ENCODE peak calls at places on chromosomes 11 and 22, in ten cellular contexts. One of them, this sample, is unnamed. For H3K36me3, the result is how much of the 10 kb centered on the place peaks cover.

GRCh38 chr11:2346586-2347335 is 30.3 kb upstream of the CD81 start:
- DNase-seq in sigmoid colon: no peak
- DNase-seq in pancreas: no peak
- DNase-seq in endodermal cell: no peak
- DNase-seq in body of pancreas: no peak
- DNase-seq in tibial artery: no peak
- DNase-seq in left ventricle myocardium inferior: no peak
- DNase-seq in left lung: no peak
- DNase-seq in endothelial cell of umbilical vein: no peak
- DNase-seq in mammary epithelial cell: no peak
- DNase-seq in this sample: no peak

GRCh38 chr11:88538088-88538487 is 200.6 kb upstream of the CTSC start:
- DNase-seq in sigmoid colon: no peak
- DNase-seq in pancreas: no peak
- DNase-seq in endodermal cell: no peak
- DNase-seq in body of pancreas: no peak
- DNase-seq in tibial artery: no peak
- DNase-seq in left ventricle myocardium inferior: no peak
- DNase-seq in left lung: no peak
- DNase-seq in endothelial cell of umbilical vein: peak
- DNase-seq in mammary epithelial cell: peak
- DNase-seq in this sample: no peak

GRCh38 chr11:13210424-13210823 is 67.2 kb upstream of the BMAL1 start:
- DNase-seq in sigmoid colon: peak
- DNase-seq in pancreas: peak
- DNase-seq in endodermal cell: peak
- DNase-seq in body of pancreas: peak
- DNase-seq in tibial artery: peak
- DNase-seq in left ventricle myocardium inferior: peak
- DNase-seq in left lung: peak
- DNase-seq in endothelial cell of umbilical vein: peak
- DNase-seq in mammary epithelial cell: peak
- DNase-seq in this sample: no peak

GRCh38 chr22:50027639-50028537 is 15.3 kb upstream of the IL17REL start:
- DNase-seq in sigmoid colon: peak
- DNase-seq in pancreas: no peak
- DNase-seq in endodermal cell: no peak
- DNase-seq in body of pancreas: no peak
- DNase-seq in tibial artery: peak
- DNase-seq in left ventricle myocardium inferior: no peak
- DNase-seq in left lung: no peak
- DNase-seq in endothelial cell of umbilical vein: no peak
- DNase-seq in mammary epithelial cell: peak
- DNase-seq in this sample: no peak

GRCh38 chr11:2951235-2952110 is 22.3 kb upstream of the PHLDA2 start:
- DNase-seq in sigmoid colon: no peak
- DNase-seq in pancreas: no peak
- DNase-seq in endodermal cell: peak
- DNase-seq in body of pancreas: no peak
- DNase-seq in tibial artery: no peak
- DNase-seq in left ventricle myocardium inferior: no peak
- DNase-seq in left lung: no peak
- DNase-seq in endothelial cell of umbilical vein: peak
- DNase-seq in mammary epithelial cell: peak
- DNase-seq in this sample: no peak

GRCh38 chr22:25837288-25837900 is 95.4 kb downstream of the MYO18B start:
- DNase-seq in sigmoid colon: no peak
- DNase-seq in pancreas: no peak
- DNase-seq in endodermal cell: no peak
- DNase-seq in body of pancreas: no peak
- DNase-seq in tibial artery: no peak
- DNase-seq in left ventricle myocardium inferior: no peak
- DNase-seq in left lung: no peak
- DNase-seq in endothelial cell of umbilical vein: no peak
- DNase-seq in mammary epithelial cell: no peak
- DNase-seq in this sample: no peak

GRCh38 chr22:27489265-27489675 is 312.3 kb downstream of the MN1 start:
- DNase-seq in sigmoid colon: no peak
- DNase-seq in pancreas: peak
- DNase-seq in endodermal cell: no peak
- DNase-seq in body of pancreas: peak
- DNase-seq in tibial artery: no peak
- DNase-seq in left ventricle myocardium inferior: no peak
- DNase-seq in left lung: no peak
- DNase-seq in endothelial cell of umbilical vein: no peak
- DNase-seq in mammary epithelial cell: no peak
- DNase-seq in this sample: no peak

GRCh38 chr11:65591939-65592814 is 3.4 kb downstream of the KCNK7 start:
- DNase-seq in sigmoid colon: peak
- DNase-seq in pancreas: no peak
- DNase-seq in endodermal cell: peak
- DNase-seq in body of pancreas: peak
- DNase-seq in tibial artery: peak
- DNase-seq in left ventricle myocardium inferior: peak
- DNase-seq in left lung: no peak
- DNase-seq in endothelial cell of umbilical vein: peak
- DNase-seq in mammary epithelial cell: no peak
- DNase-seq in this sample: no peak

DNA sequence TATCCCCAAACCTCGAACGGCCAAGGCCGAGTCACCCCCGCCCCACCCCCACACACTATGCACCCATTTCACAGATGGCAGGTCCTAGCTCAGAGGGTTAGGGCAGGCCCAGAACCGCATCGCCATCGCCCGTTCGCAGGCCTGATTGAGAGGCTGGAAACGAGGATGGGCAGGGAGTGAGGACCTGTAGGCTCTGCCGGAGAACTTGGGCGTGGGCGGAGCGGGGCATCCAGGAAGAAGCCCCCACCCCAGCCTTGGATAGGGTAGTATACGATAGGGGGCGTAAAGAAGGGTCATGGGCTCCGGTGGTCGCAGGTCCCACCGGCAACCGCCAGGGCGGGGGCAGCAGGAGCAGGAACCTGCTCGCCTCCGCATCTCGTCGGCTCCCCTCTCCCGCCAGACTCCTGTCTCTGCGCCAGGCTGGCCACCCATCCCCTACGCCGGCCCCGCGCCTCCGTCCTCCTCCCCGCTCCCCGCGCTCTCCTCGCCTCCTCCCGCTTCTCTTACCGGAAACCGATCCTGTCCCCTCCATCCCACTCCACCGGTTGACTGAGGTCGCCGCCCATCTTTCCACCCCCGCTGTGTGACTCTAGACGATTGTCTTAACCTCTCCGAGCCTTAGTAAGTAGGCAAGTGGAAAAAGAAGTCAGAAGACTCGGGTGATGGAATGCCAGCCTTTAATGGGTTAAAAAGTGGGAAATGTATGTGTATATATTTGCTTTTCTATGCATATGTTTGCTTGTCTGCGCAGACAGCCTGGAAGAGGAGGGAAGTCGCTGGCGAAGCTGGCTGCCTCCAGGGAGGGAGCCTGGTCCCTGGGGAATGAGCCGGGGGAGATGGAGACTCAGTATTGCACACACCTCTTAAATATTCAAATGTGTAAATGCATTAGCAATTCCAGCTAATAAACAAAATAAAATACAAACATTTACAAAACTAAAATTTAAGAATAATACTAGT is 52.8 kb downstream of the CYTH4 start:
- DNase-seq in sigmoid colon: no peak
- DNase-seq in pancreas: no peak
- DNase-seq in endodermal cell: peak
- DNase-seq in body of pancreas: no peak
- DNase-seq in tibial artery: no peak
- DNase-seq in left ventricle myocardium inferior: no peak
- DNase-seq in left lung: no peak
- DNase-seq in endothelial cell of umbilical vein: no peak
- DNase-seq in mammary epithelial cell: no peak
- DNase-seq in this sample: no peak
- H3K4me3 ChIP-seq in sigmoid colon: no peak
- H3K4me3 ChIP-seq in pancreas: no peak
- H3K4me3 ChIP-seq in endodermal cell: no peak
- H3K4me3 ChIP-seq in body of pancreas: no peak
- H3K4me3 ChIP-seq in tibial artery: no peak
- H3K4me3 ChIP-seq in left ventricle myocardium inferior: no peak
- H3K4me3 ChIP-seq in left lung: no peak
- H3K4me3 ChIP-seq in endothelial cell of umbilical vein: no peak
- H3K4me3 ChIP-seq in mammary epithelial cell: no peak
- H3K4me3 ChIP-seq in this sample: no peak

GRCh38 chr11:119152604-119153003 is 3.8 kb downstream of the ABCG4 start:
- DNase-seq in sigmoid colon: no peak
- DNase-seq in pancreas: no peak
- DNase-seq in endodermal cell: no peak
- DNase-seq in body of pancreas: no peak
- DNase-seq in tibial artery: no peak
- DNase-seq in left ventricle myocardium inferior: no peak
- DNase-seq in left lung: no peak
- DNase-seq in endothelial cell of umbilical vein: no peak
- DNase-seq in mammary epithelial cell: no peak
- DNase-seq in this sample: no peak

GRCh38 chr11:119155733-119156492 is 7.1 kb downstream of the ABCG4 start:
- DNase-seq in sigmoid colon: no peak
- DNase-seq in pancreas: no peak
- DNase-seq in endodermal cell: peak
- DNase-seq in body of pancreas: no peak
- DNase-seq in tibial artery: no peak
- DNase-seq in left ventricle myocardium inferior: no peak
- DNase-seq in left lung: no peak
- DNase-seq in endothelial cell of umbilical vein: no peak
- DNase-seq in mammary epithelial cell: no peak
- DNase-seq in this sample: no peak

GRCh38 chr11:119152043-119152442 is 3.2 kb downstream of the ABCG4 start:
- DNase-seq in sigmoid colon: no peak
- DNase-seq in pancreas: no peak
- DNase-seq in endodermal cell: no peak
- DNase-seq in body of pancreas: no peak
- DNase-seq in tibial artery: no peak
- DNase-seq in left ventricle myocardium inferior: no peak
- DNase-seq in left lung: no peak
- DNase-seq in endothelial cell of umbilical vein: no peak
- DNase-seq in mammary epithelial cell: no peak
- DNase-seq in this sample: no peak

GRCh38 chr11:119154178-119154577 is 5.3 kb downstream of the ABCG4 start:
- DNase-seq in sigmoid colon: no peak
- DNase-seq in pancreas: no peak
- DNase-seq in endodermal cell: no peak
- DNase-seq in body of pancreas: no peak
- DNase-seq in tibial artery: no peak
- DNase-seq in left ventricle myocardium inferior: no peak
- DNase-seq in left lung: no peak
- DNase-seq in endothelial cell of umbilical vein: no peak
- DNase-seq in mammary epithelial cell: no peak
- DNase-seq in this sample: no peak

DNA sequence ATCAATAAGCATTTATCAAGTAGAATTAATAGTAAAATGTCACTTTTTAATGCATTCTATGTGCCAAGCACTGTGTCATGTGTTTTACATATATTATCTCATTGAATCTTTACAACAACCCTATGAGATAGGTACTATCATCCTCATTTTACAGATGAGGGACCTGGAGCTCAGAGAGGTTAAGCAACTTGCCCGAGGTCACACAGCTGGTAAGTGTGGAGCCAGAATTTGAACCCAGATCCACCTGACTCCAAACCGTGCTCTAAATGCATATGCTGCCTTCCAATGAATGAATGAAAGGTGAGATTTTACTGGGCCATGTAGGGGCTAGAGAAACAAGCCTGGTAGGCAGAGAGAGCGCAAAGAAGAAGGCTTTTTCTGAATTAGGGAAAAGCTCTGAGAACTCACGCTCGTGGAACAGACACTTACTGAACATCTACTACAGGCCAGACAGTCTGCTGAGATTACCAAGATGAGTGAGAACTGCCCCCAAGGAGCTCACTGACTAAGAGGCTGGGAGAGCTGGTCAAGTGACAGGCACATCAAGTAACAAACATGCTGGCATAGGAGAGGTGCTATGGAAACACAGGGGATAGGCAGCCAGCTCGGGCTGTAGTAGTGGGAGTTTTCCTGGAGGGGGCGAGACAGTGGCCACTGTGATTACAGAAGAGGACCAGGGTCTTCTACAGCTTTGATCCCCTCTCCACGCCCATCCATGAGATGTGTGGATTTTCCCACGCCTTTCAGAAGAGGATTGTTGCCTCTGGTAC is 4.4 kb downstream of the ABCG4 start:
- DNase-seq in sigmoid colon: no peak
- DNase-seq in pancreas: no peak
- DNase-seq in endodermal cell: peak
- DNase-seq in body of pancreas: no peak
- DNase-seq in tibial artery: no peak
- DNase-seq in left ventricle myocardium inferior: no peak
- DNase-seq in left lung: no peak
- DNase-seq in endothelial cell of umbilical vein: no peak
- DNase-seq in mammary epithelial cell: no peak
- DNase-seq in this sample: no peak
- TF ChIP-seq CTCF in sigmoid colon: no peak
- TF ChIP-seq CTCF in pancreas: no peak
- TF ChIP-seq CTCF in endodermal cell: peak
- TF ChIP-seq CTCF in body of pancreas: no peak
- TF ChIP-seq CTCF in tibial artery: no peak
- TF ChIP-seq CTCF in left ventricle myocardium inferior: no peak
- TF ChIP-seq CTCF in left lung: no peak
- TF ChIP-seq CTCF in endothelial cell of umbilical vein: no peak
- TF ChIP-seq CTCF in mammary epithelial cell: no peak
- TF ChIP-seq CTCF in this sample: no peak

GRCh38 chr11:46105902-46106301 is 15.4 kb downstream of the PHF21A start:
- DNase-seq in sigmoid colon: no peak
- DNase-seq in pancreas: no peak
- DNase-seq in endodermal cell: no peak
- DNase-seq in body of pancreas: no peak
- DNase-seq in tibial artery: no peak
- DNase-seq in left ventricle myocardium inferior: no peak
- DNase-seq in left lung: no peak
- DNase-seq in endothelial cell of umbilical vein: no peak
- DNase-seq in mammary epithelial cell: no peak
- DNase-seq in this sample: no peak

GRCh38 chr11:46108752-46109151 is 12.5 kb downstream of the PHF21A start:
- DNase-seq in sigmoid colon: no peak
- DNase-seq in pancreas: no peak
- DNase-seq in endodermal cell: no peak
- DNase-seq in body of pancreas: no peak
- DNase-seq in tibial artery: no peak
- DNase-seq in left ventricle myocardium inferior: no peak
- DNase-seq in left lung: no peak
- DNase-seq in endothelial cell of umbilical vein: no peak
- DNase-seq in mammary epithelial cell: no peak
- DNase-seq in this sample: no peak

GRCh38 chr11:46107408-46107718 is 13.9 kb downstream of the PHF21A start:
- DNase-seq in sigmoid colon: no peak
- DNase-seq in pancreas: no peak
- DNase-seq in endodermal cell: no peak
- DNase-seq in body of pancreas: no peak
- DNase-seq in tibial artery: no peak
- DNase-seq in left ventricle myocardium inferior: no peak
- DNase-seq in left lung: no peak
- DNase-seq in endothelial cell of umbilical vein: no peak
- DNase-seq in mammary epithelial cell: no peak
- DNase-seq in this sample: no peak

GRCh38 chr11:46106530-46107407 is 14.5 kb downstream of the PHF21A start:
- DNase-seq in sigmoid colon: no peak
- DNase-seq in pancreas: no peak
- DNase-seq in endodermal cell: no peak
- DNase-seq in body of pancreas: no peak
- DNase-seq in tibial artery: no peak
- DNase-seq in left ventricle myocardium inferior: no peak
- DNase-seq in left lung: no peak
- DNase-seq in endothelial cell of umbilical vein: no peak
- DNase-seq in mammary epithelial cell: no peak
- DNase-seq in this sample: no peak

DNA sequence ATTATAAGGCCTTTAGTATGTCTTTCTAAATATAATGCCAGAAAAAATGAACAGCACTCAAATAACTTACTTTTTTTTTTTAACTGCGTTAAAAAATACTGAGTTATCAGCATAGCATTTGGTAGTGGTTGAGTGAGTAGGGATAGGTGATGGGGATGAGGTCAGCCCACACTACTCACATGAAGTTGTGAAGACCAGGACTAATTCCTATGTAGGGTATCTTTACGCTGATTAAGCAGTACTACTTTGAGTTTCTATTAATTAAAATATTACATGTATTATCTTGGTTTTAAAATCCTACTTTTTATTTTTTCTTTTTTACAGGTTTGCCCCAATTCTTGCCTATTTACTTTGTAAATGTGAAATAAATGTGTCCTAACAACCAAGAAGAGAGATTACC is 13.5 kb downstream of the PHF21A start:
- DNase-seq in sigmoid colon: no peak
- DNase-seq in pancreas: no peak
- DNase-seq in endodermal cell: no peak
- DNase-seq in body of pancreas: no peak
- DNase-seq in tibial artery: no peak
- DNase-seq in left ventricle myocardium inferior: no peak
- DNase-seq in left lung: no peak
- DNase-seq in endothelial cell of umbilical vein: no peak
- DNase-seq in mammary epithelial cell: no peak
- DNase-seq in this sample: no peak
- H3K36me3 ChIP-seq in sigmoid colon: under half
- H3K36me3 ChIP-seq in pancreas: under half
- H3K36me3 ChIP-seq in endodermal cell: under half
- H3K36me3 ChIP-seq in body of pancreas: under half
- H3K36me3 ChIP-seq in tibial artery: under half
- H3K36me3 ChIP-seq in left ventricle myocardium inferior: under half
- H3K36me3 ChIP-seq in left lung: under half
- H3K36me3 ChIP-seq in endothelial cell of umbilical vein: under half
- H3K36me3 ChIP-seq in mammary epithelial cell: under half
- H3K36me3 ChIP-seq in this sample: under half

DNA sequence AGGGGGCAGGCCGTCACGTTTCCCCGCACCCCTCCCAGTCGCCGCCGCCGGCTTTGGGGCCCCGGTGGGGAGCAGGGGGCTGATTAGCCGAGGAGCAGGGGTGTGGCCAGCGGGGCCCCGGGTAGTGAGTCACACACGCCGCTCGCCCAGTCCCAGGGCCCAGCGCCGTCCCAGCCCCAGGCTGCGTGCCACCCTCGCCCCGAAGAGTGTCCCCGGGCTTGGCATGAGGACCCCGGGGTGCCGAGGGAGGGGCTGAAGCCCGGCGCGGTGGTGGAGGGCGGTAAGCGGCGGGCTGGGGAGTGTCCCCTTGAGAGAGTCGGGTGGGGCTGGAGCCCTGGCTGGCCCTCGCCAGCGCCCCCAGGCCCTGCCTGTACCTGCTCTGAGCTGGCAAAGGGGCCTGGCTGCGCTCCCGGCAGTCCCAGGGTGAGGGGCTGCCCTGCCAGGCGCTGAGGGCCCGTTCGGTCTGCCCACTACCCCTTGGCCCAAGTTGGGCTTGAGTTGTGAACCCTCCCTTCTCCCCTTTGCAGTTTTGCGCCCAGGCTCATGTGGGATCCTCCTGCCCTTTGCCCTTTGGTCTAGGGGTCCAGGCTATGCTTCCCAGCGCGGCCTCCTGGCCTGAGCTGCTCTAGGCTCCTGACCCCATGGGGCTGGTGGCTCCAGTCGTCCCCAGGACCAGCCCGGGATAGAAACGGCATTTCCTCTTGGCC is 34.6 kb downstream of the PRDM11 start:
- DNase-seq in sigmoid colon: peak
- DNase-seq in pancreas: peak
- DNase-seq in endodermal cell: peak
- DNase-seq in body of pancreas: peak
- DNase-seq in tibial artery: peak
- DNase-seq in left ventricle myocardium inferior: peak
- DNase-seq in left lung: peak
- DNase-seq in endothelial cell of umbilical vein: peak
- DNase-seq in mammary epithelial cell: peak
- DNase-seq in this sample: no peak
- H3K4me3 ChIP-seq in sigmoid colon: peak
- H3K4me3 ChIP-seq in pancreas: peak
- H3K4me3 ChIP-seq in endodermal cell: no peak
- H3K4me3 ChIP-seq in body of pancreas: peak
- H3K4me3 ChIP-seq in tibial artery: peak
- H3K4me3 ChIP-seq in left ventricle myocardium inferior: peak
- H3K4me3 ChIP-seq in left lung: peak
- H3K4me3 ChIP-seq in endothelial cell of umbilical vein: no peak
- H3K4me3 ChIP-seq in mammary epithelial cell: peak
- H3K4me3 ChIP-seq in this sample: peak